ENCODE peak calls at places on chromosomes 3 and 15, in seven cellular contexts. R is glutamatergic neuron, U is bronchial epithelial cell, C is uterus, K is mesothelial cell of epicardium, X is NB4, Z is AG09319. A is an unnamed sample.

GRCh38 chr3:171028025-171028778 is 1.7 kb upstream of the SLC2A2 start:
- DNase-seq in C (peak), X (no peak), K (no peak), U (peak), Z (peak), R (peak), A (no peak)

GRCh38 chr3:181103605-181104004 is 114.1 kb upstream of the DNAJC19 start:
- DNase-seq in R (no peak), U (peak), Z (no peak), K (no peak), C (no peak), X (peak), A (peak)

GRCh38 chr15:89642106-89642505 is 13.2 kb downstream of the KIF7 start:
- DNase-seq in K (no peak), U (no peak), X (no peak), C (no peak), R (no peak), Z (no peak), A (no peak)

GRCh38 chr15:95590533-95591044 is 739.9 kb upstream of the NR2F2 start:
- DNase-seq in R (no peak), Z (no peak), X (no peak), K (no peak), C (no peak), U (peak), A (no peak)

GRCh38 chr15:45715528-45715927 is 80.7 kb downstream of the SQOR start:
- DNase-seq in C (no peak), K (no peak), Z (no peak), R (no peak), U (peak), X (peak), A (no peak)

GRCh38 chr15:97502038-97502437 is 458.5 kb upstream of the ARRDC4 start:
- DNase-seq in C (no peak), K (no peak), X (no peak), Z (no peak), R (no peak), U (peak), A (no peak)

GRCh38 chr15:30885814-30886213 is 17.9 kb upstream of the FAN1 start:
- DNase-seq in X (peak), R (no peak), U (no peak), C (no peak), Z (no peak), K (no peak), A (no peak)

GRCh38 chr15:78321041-78321570 is 19.0 kb upstream of the CRABP1 start:
- DNase-seq in C (no peak), U (no peak), Z (no peak), R (no peak), K (no peak), X (no peak), A (no peak)

GRCh38 chr3:5141760-5142159 is 19.7 kb downstream of the ARL8B start:
- DNase-seq in K (no peak), Z (no peak), X (no peak), R (no peak), C (no peak), U (no peak), A (no peak)

GRCh38 chr3:5140230-5140621 is 18.1 kb downstream of the ARL8B start:
- DNase-seq in U (no peak), C (no peak), Z (no peak), K (no peak), R (no peak), X (no peak), A (no peak)

GRCh38 chr3:5144316-5144994 is 22.4 kb downstream of the ARL8B start:
- DNase-seq in R (no peak), K (no peak), C (no peak), Z (no peak), U (peak), X (peak), A (no peak)

GRCh38 chr3:5145120-5145519 is 23.0 kb downstream of the ARL8B start:
- DNase-seq in Z (no peak), X (no peak), C (no peak), U (no peak), R (no peak), K (no peak), A (no peak)

GRCh38 chr3:5143459-5143858 is 21.4 kb downstream of the ARL8B start:
- DNase-seq in Z (no peak), K (no peak), R (no peak), X (peak), C (no peak), U (peak), A (no peak)
- TF ChIP-seq CTCF in Z (no peak), K (no peak), R (no peak), X (no peak), C (no peak), U (no peak), A (no peak)

GRCh38 chr15:44550734-44551133 is 13.8 kb downstream of the EIF3J start:
- DNase-seq in Z (no peak), X (no peak), K (no peak), C (no peak), U (no peak), R (no peak), A (no peak)
- TF ChIP-seq CTCF in Z (no peak), X (no peak), K (no peak), C (no peak), U (no peak), R (no peak), A (no peak)

GRCh38 chr15:40550381-40551037 is 14.3 kb downstream of the CCDC32 start:
- DNase-seq in U (no peak), R (no peak), Z (no peak), X (peak), K (no peak), C (no peak), A (no peak)
- TF ChIP-seq CTCF in U (no peak), R (no peak), Z (no peak), X (no peak), K (no peak), C (no peak), A (no peak)

GRCh38 chr15:51505251-51505650 is 117.3 kb downstream of the DMXL2 start:
- DNase-seq in U (no peak), Z (no peak), C (no peak), R (no peak), K (no peak), X (no peak), A (no peak)
- TF ChIP-seq CTCF in U (no peak), Z (no peak), C (no peak), R (no peak), K (no peak), X (no peak), A (no peak)

DNA sequence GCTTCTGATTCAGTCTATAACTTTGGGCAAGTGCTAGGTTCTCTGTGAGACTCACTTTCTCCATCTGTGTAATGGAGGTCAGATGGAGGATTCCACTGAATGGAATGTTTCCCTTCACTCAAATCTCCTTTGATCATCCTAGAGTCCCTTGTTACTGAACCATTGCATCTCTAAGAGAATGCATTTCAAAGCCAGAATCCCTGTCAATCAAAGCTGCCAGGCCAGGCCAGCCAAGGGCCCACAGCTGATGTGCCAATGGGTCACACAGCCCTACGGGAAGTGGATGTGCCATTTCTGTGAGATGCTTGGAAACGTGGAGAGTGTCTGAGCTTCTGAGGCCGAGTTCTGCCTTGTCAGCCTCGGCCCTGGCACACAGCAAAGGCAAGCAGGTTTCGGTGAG is 32.4 kb downstream of the SCN5A start:
- DNase-seq in R (no peak), K (no peak), Z (no peak), X (no peak), U (no peak), C (no peak), A (no peak)
- TF ChIP-seq CTCF in R (no peak), K (no peak), Z (no peak), X (no peak), U (no peak), C (no peak), A (no peak)